ENCODE peak calls at places on chromosomes 16 and 17, in ten cellular contexts. T is fibroblast of lung, Q is cardiac muscle cell, J is colonic mucosa, M is right cardiac atrium, X is stomach, V is left ventricle myocardium inferior, G is sigmoid colon, W is A549, Z is upper lobe of right lung. E is an unnamed sample.

GRCh38 chr17:32258383-32259121 is 7.1 kb upstream of the RHBDL3 start:
- DNase-seq in T (no peak), Q (no peak), J (no peak), M (no peak), X (no peak), V (no peak), G (no peak), W (no peak), Z (no peak), E (no peak)

GRCh38 chr17:998111-998510 is 1.2 kb downstream of the TIMM22 start:
- DNase-seq in T (no peak), Q (no peak), J (no peak), M (no peak), X (no peak), V (no peak), G (no peak), W (no peak), Z (no peak), E (no peak)

GRCh38 chr16:2163211-2163881 is 7.8 kb downstream of the TRAF7 start:
- DNase-seq in T (peak; percentile 24), Q (no peak), J (peak; percentile 91), M (no peak), X (peak; percentile 77), V (no peak), G (no peak), W (no peak), Z (no peak), E (no peak)

GRCh38 chr16:78122774-78123315 is 23.4 kb downstream of the WWOX start:
- DNase-seq in T (peak; percentile 41), Q (peak; percentile 54), J (no peak), M (no peak), X (no peak), V (no peak), G (no peak), W (peak; percentile 32), Z (no peak), E (peak; percentile 32)

GRCh38 chr17:42920106-42920900 is 19.7 kb downstream of the G6PC1 start:
- DNase-seq in T (no peak), Q (peak; percentile 17), J (no peak), M (no peak), X (no peak), V (no peak), G (no peak), W (no peak), Z (no peak), E (no peak)

GRCh38 chr16:8958344-8958808 is 5.3 kb downstream of the USP7 start:
- DNase-seq in T (peak; percentile 75), Q (no peak), J (peak; percentile 44), M (peak; percentile 57), X (no peak), V (peak; percentile 40), G (peak; percentile 76), W (no peak), Z (no peak), E (peak; percentile 96)

GRCh38 chr16:27242868-27243590 is 25.5 kb downstream of the NSMCE1 start:
- DNase-seq in T (peak; percentile 94), Q (peak; percentile 61), J (no peak), M (peak; percentile 25), X (no peak), V (no peak), G (peak; percentile 73), W (peak; percentile 35), Z (peak; percentile 77), E (peak; percentile 87)

GRCh38 chr17:35252646-35253045 is 9.8 kb downstream of the SLFN5 start:
- DNase-seq in T (no peak), Q (no peak), J (no peak), M (peak; percentile 19), X (no peak), V (no peak), G (no peak), W (no peak), Z (no peak), E (peak; percentile 52)

GRCh38 chr17:1718362-1719165 is 5.9 kb upstream of the WDR81 start:
- DNase-seq in T (no peak), Q (no peak), J (no peak), M (no peak), X (no peak), V (no peak), G (no peak), W (no peak), Z (peak; percentile 67), E (peak; percentile 51)

GRCh38 chr16:87131996-87132345 is 185.2 kb downstream of the C16orf95 start:
- DNase-seq in T (no peak), Q (no peak), J (no peak), M (no peak), X (no peak), V (no peak), G (peak; percentile 43), W (no peak), Z (no peak), E (peak; percentile 62)

GRCh38 chr17:354651-355556 is 2.3 kb upstream of the RPH3AL start:
- DNase-seq in T (no peak), Q (peak; percentile 31), J (no peak), M (no peak), X (no peak), V (no peak), G (no peak), W (no peak), Z (peak; percentile 69), E (peak; percentile 48)

GRCh38 chr16:30066882-30067583 is 1.5 kb downstream of the ALDOA start:
- DNase-seq in T (no peak), Q (no peak), J (peak; percentile 62), M (peak; percentile 63), X (no peak), V (peak; percentile 55), G (peak; percentile 77), W (no peak), Z (no peak), E (peak; percentile 72)

GRCh38 chr16:87060026-87060986 is 256.9 kb downstream of the C16orf95 start:
- DNase-seq in T (peak; percentile 63), Q (peak; percentile 61), J (no peak), M (no peak), X (no peak), V (no peak), G (no peak), W (no peak), Z (no peak), E (peak; percentile 96)

GRCh38 chr17:45731459-45731858 is 52.7 kb upstream of the CRHR1 start:
- DNase-seq in T (no peak), Q (no peak), J (no peak), M (no peak), X (no peak), V (no peak), G (no peak), W (no peak), Z (no peak), E (no peak)

GRCh38 chr16:66405057-66405783 is 21.9 kb upstream of the BEAN1 start:
- DNase-seq in T (no peak), Q (no peak), J (no peak), M (no peak), X (no peak), V (no peak), G (no peak), W (no peak), Z (no peak), E (no peak)

GRCh38 chr16:28092721-28093382 is 29.3 kb upstream of the GSG1L start:
- DNase-seq in T (no peak), Q (no peak), J (no peak), M (no peak), X (no peak), V (no peak), G (peak; percentile 38), W (no peak), Z (no peak), E (no peak)

GRCh38 chr17:16106161-16106891 is 106.7 kb downstream of the TTC19 start:
- DNase-seq in T (peak; percentile 77), Q (no peak), J (no peak), M (no peak), X (no peak), V (no peak), G (no peak), W (no peak), Z (no peak), E (peak; percentile 84)

GRCh38 chr17:56694825-56695224 is 101.3 kb downstream of the NOG start:
- DNase-seq in T (peak; percentile 79), Q (no peak), J (no peak), M (no peak), X (no peak), V (no peak), G (no peak), W (no peak), Z (no peak), E (no peak)
- H3K27ac ChIP-seq in T (no peak overlapping the region), Q (no peak overlapping the region), J (no peak overlapping the region), M (no peak overlapping the region), X (no peak overlapping the region), V (no peak overlapping the region), G (no peak overlapping the region), W (no peak overlapping the region), Z (no peak overlapping the region), E (no peak overlapping the region)

GRCh38 chr17:83080641-83081560 is 1.5 kb downstream of the METRNL start:
- DNase-seq in T (peak; percentile 47), Q (peak; percentile 33), J (peak; percentile 53), M (no peak), X (peak; percentile 45), V (no peak), G (no peak), W (no peak), Z (peak; percentile 84), E (peak; percentile 95)
- H3K27ac ChIP-seq in T (peak overlapping the region; percentile 77), Q (no peak overlapping the region), J (peak overlapping the region; percentile 82), M (peak overlapping the region; percentile 23), X (peak overlapping the region; percentile 86), V (peak overlapping the region; percentile 86), G (peak overlapping the region; percentile 96), W (peak overlapping the region; percentile 54), Z (peak overlapping the region; percentile 80), E (peak overlapping the region; percentile 97)

GRCh38 chr17:51778842-51779241 is 379.7 kb downstream of the CA10 start:
- DNase-seq in T (no peak), Q (no peak), J (no peak), M (no peak), X (no peak), V (no peak), G (no peak), W (no peak), Z (no peak), E (no peak)
- H3K27ac ChIP-seq in T (no peak overlapping the region), Q (no peak overlapping the region), J (no peak overlapping the region), M (no peak overlapping the region), X (no peak overlapping the region), V (no peak overlapping the region), G (no peak overlapping the region), W (no peak overlapping the region), Z (no peak overlapping the region), E (no peak overlapping the region)

GRCh38 chr17:3536736-3537135 is 20.9 kb downstream of the TRPV3 start:
- DNase-seq in T (no peak), Q (no peak), J (no peak), M (no peak), X (no peak), V (no peak), G (no peak), W (no peak), Z (no peak), E (peak; percentile 49)
- H3K27ac ChIP-seq in T (no peak overlapping the region), Q (no peak overlapping the region), J (no peak overlapping the region), M (no peak overlapping the region), X (no peak overlapping the region), V (no peak overlapping the region), G (no peak overlapping the region), W (no peak overlapping the region), Z (no peak overlapping the region), E (no peak overlapping the region)

GRCh38 chr17:37240381-37240780 is 135.4 kb upstream of the C17orf78 start:
- DNase-seq in T (no peak), Q (no peak), J (no peak), M (no peak), X (no peak), V (no peak), G (no peak), W (no peak), Z (no peak), E (peak; percentile 38)
- H3K27ac ChIP-seq in T (no peak overlapping the region), Q (peak overlapping the region; percentile 27), J (no peak overlapping the region), M (peak overlapping the region; percentile 62), X (no peak overlapping the region), V (no peak overlapping the region), G (no peak overlapping the region), W (no peak overlapping the region), Z (no peak overlapping the region), E (no peak overlapping the region)

E was measured in osteoblast.